ENCODE peak calls at places on chromosomes 4 and X, in six cellular contexts. I is breast epithelium, K is GM12892, C is HepG2, T is GM12878, D is GM23338. R is an unnamed sample.

GRCh38 chr4:8537041-8537461 is 43.1 kb upstream of the GPR78 start:
- DNase-seq in I (peak), K (no peak), C (peak), T (peak), D (no peak), R (no peak)

GRCh38 chr4:138561906-138562305 is 319.8 kb upstream of the SLC7A11 start:
- DNase-seq in I (no peak), K (no peak), C (no peak), T (no peak), D (no peak), R (no peak)

GRCh38 chrX:44747317-44747716 is 96.5 kb upstream of the DUSP21 start:
- DNase-seq in I (no peak), K (no peak), C (no peak), T (no peak), D (no peak), R (no peak)

GRCh38 chrX:155774387-155774786 is 106.8 kb upstream of the VAMP7 start:
- DNase-seq in I (no peak), K (no peak), C (no peak), T (no peak), D (no peak), R (no peak)

GRCh38 chr4:11328401-11328800 is 100.3 kb downstream of the HS3ST1 start:
- DNase-seq in I (no peak), K (no peak), C (no peak), T (no peak), D (no peak), R (no peak)

GRCh38 chrX:46770006-46770816 is 11.3 kb upstream of the SLC9A7 start:
- DNase-seq in I (no peak), K (no peak), C (no peak), T (no peak), D (no peak), R (no peak)

GRCh38 chr4:101348367-101348827 is 1.1 kb upstream of the PPP3CA start:
- DNase-seq in I (peak), K (peak), C (no peak), T (no peak), D (peak), R (no peak)

GRCh38 chr4:185165605-185166063 is 22.6 kb downstream of the SLC25A4 start:
- DNase-seq in I (no peak), K (no peak), C (no peak), T (peak), D (no peak), R (no peak)

GRCh38 chr4:168856312-168856711 is 153.7 kb downstream of the CBR4 start:
- DNase-seq in I (no peak), K (no peak), C (no peak), T (no peak), D (no peak), R (no peak)

GRCh38 chrX:68652327-68652930 is 5.0 kb downstream of the STARD8 start:
- DNase-seq in I (no peak), K (no peak), C (no peak), T (no peak), D (no peak), R (no peak)

GRCh38 chrX:150683536-150684146 is 9.6 kb upstream of the MTMR1 start:
- DNase-seq in I (no peak), K (no peak), C (peak), T (no peak), D (peak), R (peak)

GRCh38 chrX:77961063-77961462 is 8.4 kb downstream of the PGAM4 start:
- DNase-seq in I (no peak), K (no peak), C (no peak), T (no peak), D (no peak), R (no peak)

GRCh38 chr4:71860643-71861042 is 76.8 kb upstream of the GC start:
- DNase-seq in I (no peak), K (no peak), C (peak), T (no peak), D (peak), R (no peak)

GRCh38 chr4:143399113-143399949 is 62.7 kb downstream of the GAB1 start:
- DNase-seq in I (no peak), K (no peak), C (peak), T (no peak), D (peak), R (no peak)

DNA sequence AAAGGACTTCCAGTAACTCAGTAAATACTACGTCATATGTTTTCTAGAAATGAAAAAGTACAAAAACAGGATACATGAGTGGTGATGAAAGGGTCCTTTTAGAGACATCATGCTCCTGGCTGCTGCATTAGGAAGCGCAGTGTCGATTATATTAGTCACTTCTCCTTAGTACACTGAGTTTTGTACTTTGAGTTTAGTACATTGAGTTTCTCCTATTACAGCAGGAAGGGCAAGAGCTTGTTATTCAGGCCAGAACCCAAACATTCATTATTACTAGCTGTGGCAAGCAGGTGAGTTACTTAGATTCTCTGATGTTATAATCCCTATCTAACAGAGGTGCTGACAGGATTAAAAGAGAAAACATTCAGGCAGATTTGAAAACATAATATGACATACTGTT is 21.3 kb downstream of the RPGR start:
- DNase-seq in I (no peak), K (no peak), C (peak), T (no peak), D (no peak), R (no peak)
- TF ChIP-seq POLR2AphosphoS5 in I (no peak), K (no peak), C (no peak), T (no peak), D (no peak), R (no peak)

GRCh38 chr4:140752669-140753068 is 3.5 kb downstream of the TBC1D9 start:
- DNase-seq in I (no peak), K (no peak), C (no peak), T (no peak), D (no peak), R (no peak)
- TF ChIP-seq POLR2AphosphoS5 in I (no peak), K (no peak), C (no peak), T (no peak), D (no peak), R (no peak)

DNA sequence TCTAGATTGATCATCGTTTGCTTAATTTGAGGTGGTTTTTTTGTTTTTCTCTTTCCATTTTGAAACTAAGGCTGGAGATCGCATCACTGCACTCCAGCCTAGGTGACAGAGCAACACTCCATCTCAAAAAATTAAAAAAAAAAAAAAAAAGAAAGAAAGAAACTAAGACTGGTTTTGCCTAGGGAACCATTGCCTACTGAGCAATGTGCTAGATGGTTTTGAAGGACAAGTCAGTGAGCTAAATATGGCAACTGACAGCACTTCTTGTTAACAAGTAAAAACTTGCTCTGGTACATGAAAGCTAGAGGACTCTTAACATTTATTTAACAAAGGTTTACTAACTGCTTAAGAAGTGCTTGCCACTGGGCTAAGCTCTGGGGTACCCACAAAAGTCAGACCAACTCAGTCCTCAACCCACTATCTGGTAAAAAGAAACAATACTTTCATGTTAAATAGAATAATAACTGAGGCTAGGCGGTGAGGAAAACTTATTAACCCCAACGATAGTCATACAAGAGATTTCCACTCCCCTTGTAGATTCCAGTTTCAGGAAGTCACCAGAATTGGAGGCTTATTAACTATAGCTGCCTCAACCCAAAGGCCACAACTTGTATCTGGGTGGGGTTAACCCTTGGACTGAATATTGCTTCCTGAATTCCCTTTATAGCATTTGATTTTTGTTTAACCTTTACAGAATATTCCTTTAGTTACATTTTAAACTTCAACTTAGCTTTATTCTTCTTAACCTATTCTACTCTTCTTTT is 111.6 kb downstream of the FRYL start:
- DNase-seq in I (no peak), K (no peak), C (no peak), T (no peak), D (no peak), R (no peak)
- TF ChIP-seq POLR2AphosphoS5 in I (no peak), K (no peak), C (no peak), T (no peak), D (no peak), R (no peak)

GRCh38 chr4:30208731-30209435 is 511.3 kb upstream of the PCDH7 start:
- DNase-seq in I (no peak), K (no peak), C (no peak), T (no peak), D (no peak), R (no peak)
- TF ChIP-seq POLR2AphosphoS5 in I (no peak), K (no peak), C (no peak), T (no peak), D (no peak), R (no peak)

GRCh38 chr4:20675786-20676185 is 24.5 kb upstream of the PACRGL start:
- DNase-seq in I (no peak), K (no peak), C (no peak), T (no peak), D (no peak), R (no peak)
- TF ChIP-seq POLR2AphosphoS5 in I (no peak), K (no peak), C (no peak), T (no peak), D (no peak), R (no peak)